ENCODE peak calls at places on chromosomes 6 and 20, in nine cellular contexts. One of them, this sample, is unnamed.

GRCh38 chr6:42104807-42105713 is 37.4 kb downstream of the C6orf132 start:
- DNase-seq in pons: no peak
- DNase-seq in MCF 10A: no peak
- DNase-seq in ascending aorta: no peak
- DNase-seq in hypothalamus: no peak
- DNase-seq in activated CD4-positive, alpha-beta T cell treated with anti-CD3 and anti-CD28 coated beads for 48 hours: no peak
- DNase-seq in transverse colon: no peak
- DNase-seq in SK-MEL-5: no peak
- DNase-seq in B cell: peak
- DNase-seq in this sample: no peak

GRCh38 chr20:50286609-50287008 is 96.0 kb downstream of the CEBPB start:
- DNase-seq in MCF 10A: peak
- DNase-seq in transverse colon: peak
- DNase-seq in SK-MEL-5: no peak
- DNase-seq in hypothalamus: no peak
- DNase-seq in activated CD4-positive, alpha-beta T cell treated with anti-CD3 and anti-CD28 coated beads for 48 hours: peak
- DNase-seq in ascending aorta: no peak
- DNase-seq in B cell: no peak
- DNase-seq in pons: no peak
- DNase-seq in this sample: no peak

GRCh38 chr6:122869437-122870024 is 80.5 kb downstream of the SMPDL3A start:
- DNase-seq in transverse colon: peak
- DNase-seq in SK-MEL-5: peak
- DNase-seq in ascending aorta: no peak
- DNase-seq in pons: peak
- DNase-seq in activated CD4-positive, alpha-beta T cell treated with anti-CD3 and anti-CD28 coated beads for 48 hours: no peak
- DNase-seq in hypothalamus: peak
- DNase-seq in MCF 10A: peak
- DNase-seq in B cell: no peak
- DNase-seq in this sample: peak

GRCh38 chr6:158647501-158647900 is 2.4 kb upstream of the SYTL3 start:
- DNase-seq in transverse colon: no peak
- DNase-seq in hypothalamus: no peak
- DNase-seq in pons: no peak
- DNase-seq in activated CD4-positive, alpha-beta T cell treated with anti-CD3 and anti-CD28 coated beads for 48 hours: no peak
- DNase-seq in B cell: no peak
- DNase-seq in MCF 10A: no peak
- DNase-seq in ascending aorta: no peak
- DNase-seq in SK-MEL-5: no peak
- DNase-seq in this sample: no peak

GRCh38 chr6:756224-756623 is 63.3 kb upstream of the EXOC2 start:
- DNase-seq in B cell: no peak
- DNase-seq in SK-MEL-5: no peak
- DNase-seq in ascending aorta: no peak
- DNase-seq in MCF 10A: no peak
- DNase-seq in transverse colon: no peak
- DNase-seq in activated CD4-positive, alpha-beta T cell treated with anti-CD3 and anti-CD28 coated beads for 48 hours: no peak
- DNase-seq in pons: no peak
- DNase-seq in hypothalamus: no peak
- DNase-seq in this sample: no peak

GRCh38 chr6:1798303-1798964 is 188.7 kb downstream of the FOXC1 start:
- DNase-seq in SK-MEL-5: no peak
- DNase-seq in transverse colon: no peak
- DNase-seq in MCF 10A: no peak
- DNase-seq in hypothalamus: no peak
- DNase-seq in activated CD4-positive, alpha-beta T cell treated with anti-CD3 and anti-CD28 coated beads for 48 hours: no peak
- DNase-seq in pons: no peak
- DNase-seq in B cell: no peak
- DNase-seq in ascending aorta: no peak
- DNase-seq in this sample: peak

GRCh38 chr6:79632580-79632979 is 1.5 kb downstream of the SH3BGRL2 start:
- DNase-seq in ascending aorta: no peak
- DNase-seq in MCF 10A: peak
- DNase-seq in SK-MEL-5: no peak
- DNase-seq in B cell: no peak
- DNase-seq in activated CD4-positive, alpha-beta T cell treated with anti-CD3 and anti-CD28 coated beads for 48 hours: no peak
- DNase-seq in pons: no peak
- DNase-seq in transverse colon: no peak
- DNase-seq in hypothalamus: no peak
- DNase-seq in this sample: no peak

GRCh38 chr6:2037230-2037926 is 208.0 kb downstream of the GMDS start:
- DNase-seq in hypothalamus: no peak
- DNase-seq in activated CD4-positive, alpha-beta T cell treated with anti-CD3 and anti-CD28 coated beads for 48 hours: no peak
- DNase-seq in MCF 10A: no peak
- DNase-seq in ascending aorta: no peak
- DNase-seq in pons: no peak
- DNase-seq in B cell: no peak
- DNase-seq in transverse colon: no peak
- DNase-seq in SK-MEL-5: peak
- DNase-seq in this sample: no peak

GRCh38 chr20:41347523-41348429 is 7.2 kb downstream of the LPIN3 start:
- DNase-seq in ascending aorta: no peak
- DNase-seq in SK-MEL-5: no peak
- DNase-seq in MCF 10A: no peak
- DNase-seq in B cell: no peak
- DNase-seq in activated CD4-positive, alpha-beta T cell treated with anti-CD3 and anti-CD28 coated beads for 48 hours: no peak
- DNase-seq in transverse colon: no peak
- DNase-seq in pons: no peak
- DNase-seq in hypothalamus: no peak
- DNase-seq in this sample: no peak

GRCh38 chr6:166989427-166990034 is 9.7 kb upstream of the CEP43 start:
- DNase-seq in transverse colon: no peak
- DNase-seq in MCF 10A: peak
- DNase-seq in hypothalamus: no peak
- DNase-seq in pons: peak
- DNase-seq in activated CD4-positive, alpha-beta T cell treated with anti-CD3 and anti-CD28 coated beads for 48 hours: peak
- DNase-seq in SK-MEL-5: peak
- DNase-seq in ascending aorta: no peak
- DNase-seq in B cell: peak
- DNase-seq in this sample: peak

GRCh38 chr6:18349350-18349749 is 37.8 kb upstream of the RNF144B start:
- DNase-seq in ascending aorta: no peak
- DNase-seq in B cell: no peak
- DNase-seq in pons: no peak
- DNase-seq in transverse colon: no peak
- DNase-seq in MCF 10A: no peak
- DNase-seq in activated CD4-positive, alpha-beta T cell treated with anti-CD3 and anti-CD28 coated beads for 48 hours: no peak
- DNase-seq in hypothalamus: no peak
- DNase-seq in SK-MEL-5: no peak
- DNase-seq in this sample: no peak

GRCh38 chr20:10093087-10093591 is 58.4 kb downstream of the ANKEF1 start:
- DNase-seq in ascending aorta: no peak
- DNase-seq in SK-MEL-5: no peak
- DNase-seq in B cell: no peak
- DNase-seq in transverse colon: no peak
- DNase-seq in MCF 10A: peak
- DNase-seq in pons: no peak
- DNase-seq in hypothalamus: no peak
- DNase-seq in activated CD4-positive, alpha-beta T cell treated with anti-CD3 and anti-CD28 coated beads for 48 hours: no peak
- DNase-seq in this sample: no peak

GRCh38 chr6:27290065-27290849 is 21.8 kb downstream of the POM121L2 start:
- DNase-seq in hypothalamus: no peak
- DNase-seq in transverse colon: no peak
- DNase-seq in MCF 10A: peak
- DNase-seq in SK-MEL-5: peak
- DNase-seq in ascending aorta: no peak
- DNase-seq in B cell: no peak
- DNase-seq in activated CD4-positive, alpha-beta T cell treated with anti-CD3 and anti-CD28 coated beads for 48 hours: no peak
- DNase-seq in pons: no peak
- DNase-seq in this sample: no peak

GRCh38 chr6:163243083-163243482 is 171.4 kb upstream of the QKI start:
- DNase-seq in transverse colon: no peak
- DNase-seq in ascending aorta: no peak
- DNase-seq in SK-MEL-5: no peak
- DNase-seq in pons: peak
- DNase-seq in activated CD4-positive, alpha-beta T cell treated with anti-CD3 and anti-CD28 coated beads for 48 hours: no peak
- DNase-seq in hypothalamus: peak
- DNase-seq in B cell: no peak
- DNase-seq in MCF 10A: no peak
- DNase-seq in this sample: no peak

GRCh38 chr6:144320746-144321145 is 35.6 kb downstream of the UTRN start:
- DNase-seq in MCF 10A: no peak
- DNase-seq in activated CD4-positive, alpha-beta T cell treated with anti-CD3 and anti-CD28 coated beads for 48 hours: no peak
- DNase-seq in B cell: no peak
- DNase-seq in ascending aorta: no peak
- DNase-seq in hypothalamus: no peak
- DNase-seq in transverse colon: no peak
- DNase-seq in SK-MEL-5: no peak
- DNase-seq in pons: no peak
- DNase-seq in this sample: no peak

GRCh38 chr20:5361176-5361575 is 44.4 kb upstream of the PROKR2 start:
- DNase-seq in activated CD4-positive, alpha-beta T cell treated with anti-CD3 and anti-CD28 coated beads for 48 hours: no peak
- DNase-seq in B cell: no peak
- DNase-seq in transverse colon: no peak
- DNase-seq in pons: no peak
- DNase-seq in MCF 10A: no peak
- DNase-seq in ascending aorta: no peak
- DNase-seq in SK-MEL-5: no peak
- DNase-seq in hypothalamus: no peak
- DNase-seq in this sample: no peak

GRCh38 chr6:19214231-19214630 is 622.9 kb upstream of the ID4 start:
- DNase-seq in MCF 10A: no peak
- DNase-seq in activated CD4-positive, alpha-beta T cell treated with anti-CD3 and anti-CD28 coated beads for 48 hours: no peak
- DNase-seq in hypothalamus: no peak
- DNase-seq in pons: no peak
- DNase-seq in B cell: no peak
- DNase-seq in SK-MEL-5: no peak
- DNase-seq in ascending aorta: no peak
- DNase-seq in transverse colon: no peak
- DNase-seq in this sample: no peak

GRCh38 chr20:3146732-3147341 is 12.8 kb downstream of the FASTKD5 start:
- DNase-seq in SK-MEL-5: no peak
- DNase-seq in B cell: no peak
- DNase-seq in pons: peak
- DNase-seq in activated CD4-positive, alpha-beta T cell treated with anti-CD3 and anti-CD28 coated beads for 48 hours: no peak
- DNase-seq in transverse colon: no peak
- DNase-seq in MCF 10A: no peak
- DNase-seq in ascending aorta: no peak
- DNase-seq in hypothalamus: no peak
- DNase-seq in this sample: no peak

GRCh38 chr6:122695188-122695587 is 84.3 kb upstream of the FABP7 start:
- DNase-seq in MCF 10A: no peak
- DNase-seq in SK-MEL-5: no peak
- DNase-seq in transverse colon: no peak
- DNase-seq in pons: no peak
- DNase-seq in B cell: no peak
- DNase-seq in activated CD4-positive, alpha-beta T cell treated with anti-CD3 and anti-CD28 coated beads for 48 hours: no peak
- DNase-seq in hypothalamus: no peak
- DNase-seq in ascending aorta: no peak
- DNase-seq in this sample: no peak

GRCh38 chr6:170067923-170068360 is 222.9 kb downstream of the DLL1 start:
- DNase-seq in B cell: no peak
- DNase-seq in ascending aorta: no peak
- DNase-seq in pons: no peak
- DNase-seq in MCF 10A: no peak
- DNase-seq in transverse colon: peak
- DNase-seq in activated CD4-positive, alpha-beta T cell treated with anti-CD3 and anti-CD28 coated beads for 48 hours: no peak
- DNase-seq in hypothalamus: no peak
- DNase-seq in SK-MEL-5: no peak
- DNase-seq in this sample: no peak

GRCh38 chr20:40532103-40532502 is 156.9 kb downstream of the MAFB start:
- DNase-seq in hypothalamus: no peak
- DNase-seq in SK-MEL-5: peak
- DNase-seq in transverse colon: no peak
- DNase-seq in ascending aorta: no peak
- DNase-seq in pons: no peak
- DNase-seq in activated CD4-positive, alpha-beta T cell treated with anti-CD3 and anti-CD28 coated beads for 48 hours: peak
- DNase-seq in B cell: no peak
- DNase-seq in MCF 10A: peak
- DNase-seq in this sample: no peak

GRCh38 chr6:16400248-16400760 is 161.9 kb downstream of the GMPR start:
- DNase-seq in B cell: no peak
- DNase-seq in MCF 10A: no peak
- DNase-seq in pons: no peak
- DNase-seq in transverse colon: no peak
- DNase-seq in SK-MEL-5: no peak
- DNase-seq in activated CD4-positive, alpha-beta T cell treated with anti-CD3 and anti-CD28 coated beads for 48 hours: no peak
- DNase-seq in hypothalamus: no peak
- DNase-seq in ascending aorta: no peak
- DNase-seq in this sample: no peak

GRCh38 chr6:56188429-56188828 is 59.0 kb downstream of the COL21A1 start:
- DNase-seq in SK-MEL-5: no peak
- DNase-seq in activated CD4-positive, alpha-beta T cell treated with anti-CD3 and anti-CD28 coated beads for 48 hours: no peak
- DNase-seq in transverse colon: no peak
- DNase-seq in B cell: no peak
- DNase-seq in ascending aorta: no peak
- DNase-seq in MCF 10A: no peak
- DNase-seq in hypothalamus: no peak
- DNase-seq in pons: no peak
- DNase-seq in this sample: no peak

GRCh38 chr6:161476711-161477110 is 202.8 kb upstream of the AGPAT4 start:
- DNase-seq in activated CD4-positive, alpha-beta T cell treated with anti-CD3 and anti-CD28 coated beads for 48 hours: no peak
- DNase-seq in pons: no peak
- DNase-seq in transverse colon: no peak
- DNase-seq in MCF 10A: no peak
- DNase-seq in ascending aorta: no peak
- DNase-seq in hypothalamus: no peak
- DNase-seq in SK-MEL-5: no peak
- DNase-seq in B cell: no peak
- DNase-seq in this sample: no peak

GRCh38 chr6:167934426-167934864 is 63.0 kb upstream of the KIF25 start:
- DNase-seq in ascending aorta: no peak
- DNase-seq in activated CD4-positive, alpha-beta T cell treated with anti-CD3 and anti-CD28 coated beads for 48 hours: no peak
- DNase-seq in pons: no peak
- DNase-seq in SK-MEL-5: no peak
- DNase-seq in hypothalamus: no peak
- DNase-seq in MCF 10A: no peak
- DNase-seq in B cell: no peak
- DNase-seq in transverse colon: peak
- DNase-seq in this sample: no peak

GRCh38 chr20:35604444-35604750 is 11.2 kb upstream of the SPAG4 start:
- DNase-seq in B cell: peak
- DNase-seq in MCF 10A: peak
- DNase-seq in ascending aorta: no peak
- DNase-seq in transverse colon: peak
- DNase-seq in pons: no peak
- DNase-seq in hypothalamus: no peak
- DNase-seq in activated CD4-positive, alpha-beta T cell treated with anti-CD3 and anti-CD28 coated beads for 48 hours: no peak
- DNase-seq in SK-MEL-5: peak
- DNase-seq in this sample: peak

GRCh38 chr6:113414511-113414910 is 442.6 kb upstream of the MARCKS start:
- DNase-seq in MCF 10A: peak
- DNase-seq in transverse colon: peak
- DNase-seq in pons: peak
- DNase-seq in hypothalamus: no peak
- DNase-seq in ascending aorta: no peak
- DNase-seq in SK-MEL-5: peak
- DNase-seq in B cell: no peak
- DNase-seq in activated CD4-positive, alpha-beta T cell treated with anti-CD3 and anti-CD28 coated beads for 48 hours: no peak
- DNase-seq in this sample: peak

GRCh38 chr6:5199203-5200101 is 61.3 kb downstream of the LYRM4 start:
- DNase-seq in SK-MEL-5: no peak
- DNase-seq in transverse colon: no peak
- DNase-seq in pons: no peak
- DNase-seq in ascending aorta: no peak
- DNase-seq in B cell: no peak
- DNase-seq in activated CD4-positive, alpha-beta T cell treated with anti-CD3 and anti-CD28 coated beads for 48 hours: peak
- DNase-seq in hypothalamus: no peak
- DNase-seq in MCF 10A: no peak
- DNase-seq in this sample: no peak

GRCh38 chr6:150069707-150070106 is 786 bp upstream of the ULBP3 start:
- DNase-seq in transverse colon: peak
- DNase-seq in activated CD4-positive, alpha-beta T cell treated with anti-CD3 and anti-CD28 coated beads for 48 hours: no peak
- DNase-seq in B cell: peak
- DNase-seq in hypothalamus: peak
- DNase-seq in pons: no peak
- DNase-seq in MCF 10A: no peak
- DNase-seq in SK-MEL-5: peak
- DNase-seq in ascending aorta: no peak
- DNase-seq in this sample: no peak

GRCh38 chr6:120077489-120077888 is 727.9 kb upstream of the MAN1A1 start:
- DNase-seq in pons: no peak
- DNase-seq in B cell: no peak
- DNase-seq in transverse colon: no peak
- DNase-seq in activated CD4-positive, alpha-beta T cell treated with anti-CD3 and anti-CD28 coated beads for 48 hours: no peak
- DNase-seq in hypothalamus: no peak
- DNase-seq in SK-MEL-5: peak
- DNase-seq in ascending aorta: no peak
- DNase-seq in MCF 10A: peak
- DNase-seq in this sample: no peak

GRCh38 chr20:35206802-35207201 is 19.7 kb upstream of the MMP24 start:
- DNase-seq in pons: no peak
- DNase-seq in hypothalamus: no peak
- DNase-seq in SK-MEL-5: no peak
- DNase-seq in activated CD4-positive, alpha-beta T cell treated with anti-CD3 and anti-CD28 coated beads for 48 hours: no peak
- DNase-seq in MCF 10A: no peak
- DNase-seq in ascending aorta: no peak
- DNase-seq in transverse colon: no peak
- DNase-seq in B cell: no peak
- DNase-seq in this sample: no peak